ENCODE peak calls at places on chromosomes 6 and 20, in eight cellular contexts. O is A549, P is GM12878, L is choroid plexus epithelial cell, J is fibroblast of lung, V is adrenal gland, G is fibroblast of mammary gland, R is PC-3. Y is an unnamed sample.

GRCh38 chr6:33592595-33593413 is 12.7 kb upstream of the BAK1 start:
- DNase-seq in L (no peak), V (no peak), J (peak), R (no peak), P (peak), O (no peak), G (no peak), Y (no peak)

GRCh38 chr6:139855741-139856206 is 481.3 kb upstream of the CITED2 start:
- DNase-seq in J (peak), P (no peak), V (no peak), O (no peak), R (no peak), G (no peak), L (peak), Y (no peak)

GRCh38 chr6:108677357-108677756 is 116.6 kb downstream of the FOXO3 start:
- DNase-seq in R (no peak), O (no peak), P (no peak), L (no peak), J (peak), G (no peak), V (no peak), Y (no peak)

GRCh38 chr6:44052419-44053011 is 74.7 kb downstream of the MRPL14 start:
- DNase-seq in G (peak), O (no peak), J (peak), L (peak), P (no peak), V (peak), R (peak), Y (no peak)

GRCh38 chr20:34582911-34583310 is 24.4 kb downstream of the MAP1LC3A start:
- DNase-seq in G (peak), V (no peak), P (no peak), R (no peak), O (no peak), L (no peak), J (peak), Y (no peak)

GRCh38 chr6:123127807-123128206 is 131.8 kb downstream of the CLVS2 start:
- DNase-seq in P (no peak), J (no peak), G (peak), O (no peak), L (no peak), V (no peak), R (peak), Y (no peak)

GRCh38 chr20:23205656-23206055 is 119.5 kb upstream of the CD93 start:
- DNase-seq in L (no peak), R (peak), G (peak), P (no peak), J (peak), O (no peak), V (peak), Y (peak)

GRCh38 chr6:41404221-41404866 is 68.9 kb downstream of the NCR2 start:
- DNase-seq in G (no peak), J (no peak), L (no peak), P (no peak), V (no peak), O (no peak), R (no peak), Y (no peak)

GRCh38 chr6:104050455-104050854 is 809.3 kb downstream of the HACE1 start:
- DNase-seq in G (no peak), J (no peak), V (no peak), O (no peak), P (no peak), L (no peak), R (peak), Y (no peak)

GRCh38 chr20:25389381-25389857 is 1.2 kb downstream of the ABHD12 start:
- DNase-seq in G (peak), L (peak), P (no peak), J (peak), O (no peak), R (peak), V (peak), Y (no peak)

GRCh38 chr6:49423817-49424216 is 39.2 kb downstream of the MMUT start:
- DNase-seq in P (no peak), L (peak), G (peak), J (no peak), O (peak), R (peak), V (no peak), Y (no peak)

GRCh38 chr6:158807515-158808441 is 11.4 kb downstream of the EZR start:
- DNase-seq in V (no peak), G (no peak), L (no peak), P (no peak), R (no peak), O (no peak), J (no peak), Y (no peak)

GRCh38 chr6:44593539-44593944 is 206.0 kb downstream of the CDC5L start:
- DNase-seq in R (peak), G (peak), J (peak), V (peak), O (peak), P (peak), L (peak), Y (no peak)

GRCh38 chr20:50712771-50713676 is 18.4 kb upstream of the PARD6B start:
- DNase-seq in V (no peak), J (no peak), G (no peak), P (no peak), O (no peak), R (no peak), L (no peak), Y (no peak)

GRCh38 chr6:166008441-166009369 is 158.9 kb downstream of the TBXT start:
- DNase-seq in L (peak), G (peak), V (peak), P (no peak), O (peak), J (peak), R (no peak), Y (no peak)

GRCh38 chr6:11566609-11567008 is 29.1 kb downstream of the TMEM170B start:
- DNase-seq in L (no peak), P (no peak), J (no peak), O (no peak), V (no peak), G (no peak), R (no peak), Y (no peak)

GRCh38 chr6:170048615-170049256 is 242.1 kb downstream of the DLL1 start:
- DNase-seq in R (peak), G (peak), J (no peak), V (peak), O (no peak), P (no peak), L (peak), Y (no peak)

GRCh38 chr6:158599635-158600034 is 39.7 kb downstream of the TMEM181 start:
- DNase-seq in O (no peak), R (no peak), V (no peak), P (no peak), G (no peak), J (no peak), L (no peak), Y (no peak)

GRCh38 chr6:37320649-37321048 is 33.1 kb upstream of the RNF8 start:
- DNase-seq in R (no peak), L (no peak), J (no peak), V (no peak), O (no peak), G (no peak), P (no peak), Y (no peak)

GRCh38 chr20:60851826-60852704 is 400.0 kb upstream of the CDH4 start:
- DNase-seq in V (no peak), G (peak), P (no peak), O (no peak), R (no peak), J (no peak), L (peak), Y (no peak)
- TF ChIP-seq CTCF in V (no peak), G (peak), P (no peak), O (peak), R (peak), J (peak), L (peak), Y (peak)

DNA sequence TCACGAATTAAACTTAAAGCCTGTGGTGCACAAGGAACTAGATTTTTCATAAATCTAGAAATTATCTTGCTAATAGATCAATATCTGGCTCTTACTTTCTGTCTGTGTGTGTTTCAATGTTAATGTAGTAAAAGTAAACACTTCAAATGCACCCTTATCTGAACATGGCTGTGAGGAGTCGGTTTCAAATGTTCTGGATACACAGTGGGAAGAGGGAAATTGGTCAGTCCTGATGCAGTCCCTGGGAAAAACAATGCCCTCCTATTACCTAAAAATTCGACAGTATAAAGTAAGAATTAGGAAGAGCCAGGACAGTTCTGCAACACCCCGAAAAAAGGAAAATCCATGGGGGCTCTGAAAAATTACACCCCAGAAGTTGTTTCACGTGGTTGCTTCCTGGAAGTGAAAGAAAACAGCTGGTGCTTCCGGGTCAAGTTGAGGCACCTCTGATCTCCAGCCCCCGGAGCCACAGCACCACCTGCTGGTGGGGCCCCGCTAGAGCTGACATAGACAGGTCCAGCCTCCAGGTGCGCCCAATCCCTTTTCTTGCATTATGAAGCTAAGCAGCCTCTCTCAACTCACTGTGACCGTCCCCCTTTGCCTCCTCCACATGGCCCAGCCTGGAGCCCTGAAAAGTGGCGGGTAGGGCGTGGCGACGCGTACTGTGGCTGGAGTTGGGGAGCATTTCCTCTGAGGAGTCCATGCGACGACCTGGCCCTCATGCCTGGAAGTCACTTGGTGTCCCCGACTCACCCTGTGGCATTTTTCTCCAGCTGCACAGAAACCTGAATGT is 8.3 kb downstream of the SEMG2 start:
- DNase-seq in R (peak), O (no peak), J (no peak), V (no peak), L (peak), P (no peak), G (peak), Y (no peak)
- H3K4me3 ChIP-seq in R (peak), O (peak), J (no peak), V (no peak), L (no peak), P (no peak), G (no peak), Y (no peak)

GRCh38 chr6:90584636-90585255 is 2.1 kb downstream of the MAP3K7 start:
- DNase-seq in R (no peak), V (no peak), G (no peak), L (peak), O (no peak), J (peak), P (no peak), Y (no peak)

GRCh38 chr6:90578894-90579549 is 7.8 kb downstream of the MAP3K7 start:
- DNase-seq in V (no peak), P (no peak), L (no peak), R (no peak), J (peak), G (no peak), O (no peak), Y (no peak)

GRCh38 chr6:90586675-90587638 is at the start of gene MAP3K7:
- DNase-seq in O (peak), L (peak), G (peak), P (peak), V (peak), R (peak), J (peak), Y (peak)

GRCh38 chr6:90583783-90584481 is 2.9 kb downstream of the MAP3K7 start:
- DNase-seq in R (no peak), J (no peak), G (no peak), L (no peak), O (no peak), P (no peak), V (no peak), Y (no peak)

GRCh38 chr6:90583179-90583578 is 3.7 kb downstream of the MAP3K7 start:
- DNase-seq in P (no peak), L (peak), O (no peak), G (peak), J (peak), V (no peak), R (no peak), Y (no peak)
- TF ChIP-seq CTCF in P (no peak), L (no peak), O (no peak), G (no peak), J (no peak), V (no peak), R (no peak), Y (no peak)

GRCh38 chr6:111674413-111674812 is 68.7 kb upstream of the TRAF3IP2 start:
- DNase-seq in V (no peak), R (no peak), L (no peak), P (no peak), J (no peak), O (no peak), G (no peak), Y (no peak)

GRCh38 chr6:111674882-111675281 is 69.2 kb upstream of the TRAF3IP2 start:
- DNase-seq in G (no peak), O (no peak), R (no peak), P (no peak), J (no peak), L (no peak), V (no peak), Y (no peak)

GRCh38 chr6:111676383-111676782 is 70.7 kb upstream of the TRAF3IP2 start:
- DNase-seq in G (no peak), O (no peak), R (no peak), L (no peak), V (no peak), J (no peak), P (no peak), Y (no peak)

GRCh38 chr6:111673086-111673485 is 67.4 kb upstream of the TRAF3IP2 start:
- DNase-seq in R (no peak), V (no peak), O (no peak), P (no peak), J (peak), L (no peak), G (no peak), Y (no peak)

DNA sequence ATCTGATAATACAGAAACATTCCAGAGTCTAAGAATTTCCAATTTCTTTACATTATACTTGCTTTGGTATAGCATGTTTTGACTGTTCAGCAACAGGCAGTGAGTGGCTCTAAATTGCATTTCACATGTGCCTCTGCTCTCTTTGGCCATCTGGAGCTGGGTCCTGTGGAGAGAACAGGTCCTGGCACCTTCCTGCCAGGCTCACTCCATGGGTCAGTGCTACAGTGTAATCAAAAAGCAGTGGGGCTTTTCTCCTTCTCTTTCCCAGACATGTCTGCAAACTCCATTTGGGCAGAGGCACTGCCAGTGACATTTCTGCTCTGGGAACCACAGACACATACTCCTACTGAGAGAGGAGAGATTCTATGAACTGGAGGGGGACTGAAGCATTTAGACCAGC is 68.2 kb upstream of the TRAF3IP2 start:
- DNase-seq in V (no peak), J (no peak), O (no peak), P (no peak), G (no peak), L (no peak), R (no peak), Y (no peak)
- H3K4me3 ChIP-seq in V (no peak), J (no peak), O (no peak), P (no peak), G (no peak), L (no peak), R (no peak), Y (no peak)

GRCh38 chr6:57215260-57215659 is 6.8 kb downstream of the RAB23 start:
- DNase-seq in L (no peak), O (no peak), P (no peak), V (no peak), G (no peak), R (no peak), J (no peak), Y (no peak)

GRCh38 chr6:57221191-57221935 is 744 bp downstream of the RAB23 start:
- DNase-seq in O (peak), L (peak), G (peak), J (peak), V (peak), R (peak), P (no peak), Y (no peak)

GRCh38 chr6:57220083-57220703 is 1.9 kb downstream of the RAB23 start:
- DNase-seq in V (no peak), G (no peak), R (no peak), J (no peak), L (no peak), O (no peak), P (no peak), Y (no peak)

GRCh38 chr6:57217270-57217669 is 4.8 kb downstream of the RAB23 start:
- DNase-seq in P (no peak), G (no peak), V (no peak), O (no peak), R (no peak), L (no peak), J (no peak), Y (no peak)

DNA sequence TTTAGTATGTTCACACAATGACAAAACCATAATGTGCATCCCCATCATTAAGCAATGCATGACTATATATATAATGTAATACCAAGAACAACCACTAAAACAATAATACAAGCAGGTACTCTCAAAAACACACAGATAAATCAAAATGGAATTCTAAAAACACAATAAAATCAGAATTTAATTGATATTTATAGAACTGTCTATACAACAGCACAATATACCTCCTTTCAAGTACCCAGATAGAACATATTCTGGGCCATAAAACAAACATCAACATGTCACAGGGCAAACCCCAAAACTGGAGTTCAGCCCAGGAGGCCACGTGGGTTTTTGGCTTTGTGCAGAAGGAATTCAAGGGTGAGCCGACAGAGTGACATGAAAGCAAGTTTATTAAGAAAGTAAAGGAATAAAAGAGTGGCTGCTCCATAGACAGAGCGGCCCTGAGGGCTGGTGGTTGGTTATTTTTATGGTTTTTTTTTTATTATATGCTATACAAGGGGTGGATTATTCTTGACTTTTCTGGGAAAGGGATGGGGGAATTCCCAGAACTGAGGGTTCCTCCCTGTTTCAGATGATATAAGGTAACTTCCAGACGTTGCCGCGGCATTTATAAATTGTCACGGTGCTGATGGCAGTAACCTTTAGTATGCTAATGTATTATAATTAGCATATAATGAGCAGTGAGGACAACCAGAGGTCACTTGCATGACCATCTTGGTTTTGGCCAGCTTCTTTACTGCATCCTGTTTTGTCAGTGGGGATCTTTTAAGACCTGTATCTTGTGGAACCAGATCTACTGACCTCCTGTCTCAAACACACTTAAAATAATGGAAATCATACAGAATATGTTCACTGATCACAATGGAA is 5.6 kb downstream of the RAB23 start:
- DNase-seq in J (peak), L (peak), R (peak), G (peak), O (no peak), P (no peak), V (peak), Y (peak)
- TF ChIP-seq CTCF in J (peak), L (no peak), R (peak), G (no peak), O (no peak), P (no peak), V (peak), Y (no peak)